ENCODE peak calls at places on chromosomes 4 and X, in four cellular contexts. K is IMR-90, C is A549, Z is K562. N is an unnamed sample.

GRCh38 chr4:98232202-98232601 is 29.0 kb upstream of the RAP1GDS1 start:
- DNase-seq in Z (no peak), C (peak; percentile 9), K (peak; percentile 30), N (no peak)

GRCh38 chr4:2284161-2284933 is 22.4 kb upstream of the MXD4 start:
- DNase-seq in K (no peak), Z (no peak), C (no peak), N (no peak)

GRCh38 chr4:164345756-164346155 is 408.2 kb upstream of the SMIM31 start:
- DNase-seq in C (no peak), K (peak; percentile 11), Z (no peak), N (no peak)

GRCh38 chr4:151807220-151807619 is 46.4 kb upstream of the GATB start:
- DNase-seq in C (no peak), Z (no peak), K (no peak), N (no peak)

GRCh38 chrX:29318051-29318450 is 730.8 kb downstream of the IL1RAPL1 start:
- DNase-seq in Z (no peak), C (no peak), K (peak; percentile 38), N (no peak)

GRCh38 chrX:102985182-102985581 is 48.1 kb downstream of the RAB40AL start:
- DNase-seq in K (no peak), C (no peak), Z (no peak), N (no peak)

GRCh38 chr4:26524001-26524400 is 33.7 kb upstream of the CCKAR start:
- DNase-seq in C (no peak), Z (no peak), K (no peak), N (no peak)

GRCh38 chrX:15206306-15206705 is 63.6 kb downstream of the ASB9 start:
- DNase-seq in Z (no peak), C (no peak), K (no peak), N (no peak)

GRCh38 chr4:153465583-153465921 is 608 bp upstream of the TMEM131L start:
- DNase-seq in Z (peak; percentile 56), K (peak; percentile 61), C (peak; percentile 61), N (no peak)

GRCh38 chr4:8344387-8344786 is 74.8 kb downstream of the HTRA3 start:
- DNase-seq in Z (no peak), K (no peak), C (no peak), N (no peak)

GRCh38 chr4:136748777-136749176 is 783.5 kb downstream of the PCDH18 start:
- DNase-seq in C (no peak), K (peak; percentile 47), Z (no peak), N (no peak)

GRCh38 chrX:138917781-138918180 is 206.3 kb upstream of the FGF13 start:
- DNase-seq in K (peak; percentile 0), Z (no peak), C (no peak), N (no peak)

GRCh38 chr4:48944659-48945290 is 38.2 kb upstream of the OCIAD2 start:
- DNase-seq in C (peak; percentile 30), K (no peak), Z (peak; percentile 41), N (no peak)

GRCh38 chr4:8210631-8211030 is 11.5 kb downstream of the SH3TC1 start:
- DNase-seq in K (no peak), C (no peak), Z (no peak), N (no peak)

GRCh38 chrX:155938132-155938531 is 57.0 kb downstream of the VAMP7 start:
- DNase-seq in C (no peak), Z (no peak), K (no peak), N (no peak)

GRCh38 chrX:39760930-39761329 is 336.8 kb downstream of the BCOR start:
- DNase-seq in C (no peak), Z (no peak), K (no peak), N (no peak)

GRCh38 chr4:11446156-11446811 is 17.6 kb upstream of the HS3ST1 start:
- DNase-seq in C (no peak), Z (no peak), K (peak; percentile 38), N (no peak)

GRCh38 chr4:15651682-15652081 is 3.5 kb downstream of the FBXL5 start:
- DNase-seq in C (no peak), K (peak; percentile 19), Z (no peak), N (no peak)

GRCh38 chr4:123659759-123660158 is 263.2 kb downstream of the SPRY1 start:
- DNase-seq in K (no peak), C (peak; percentile 12), Z (no peak), N (no peak)

GRCh38 chr4:30716158-30716557 is 4.0 kb upstream of the PCDH7 start:
- DNase-seq in Z (no peak), C (peak; percentile 14), K (peak; percentile 53), N (no peak)

GRCh38 chr4:113560579-113560978 is 201.0 kb downstream of the CAMK2D start:
- DNase-seq in K (no peak), Z (no peak), C (no peak), N (no peak)
- TF ChIP-seq ELK1 in K (no peak), Z (no peak), C (no peak), N (no peak)

GRCh38 chr4:60723796-60724195 is 476.3 kb upstream of the ADGRL3 start:
- DNase-seq in C (no peak), Z (no peak), K (no peak), N (no peak)

GRCh38 chr4:60724623-60725022 is 475.5 kb upstream of the ADGRL3 start:
- DNase-seq in C (no peak), K (peak; percentile 95), Z (no peak), N (no peak)

GRCh38 chr4:60726779-60727178 is 473.3 kb upstream of the ADGRL3 start:
- DNase-seq in K (peak; percentile 20), C (no peak), Z (no peak), N (no peak)

GRCh38 chr4:60729194-60729593 is 470.9 kb upstream of the ADGRL3 start:
- DNase-seq in Z (no peak), C (no peak), K (peak; percentile 57), N (no peak)
- TF ChIP-seq ELK1 in Z (no peak), C (no peak), K (no peak), N (no peak)

DNA sequence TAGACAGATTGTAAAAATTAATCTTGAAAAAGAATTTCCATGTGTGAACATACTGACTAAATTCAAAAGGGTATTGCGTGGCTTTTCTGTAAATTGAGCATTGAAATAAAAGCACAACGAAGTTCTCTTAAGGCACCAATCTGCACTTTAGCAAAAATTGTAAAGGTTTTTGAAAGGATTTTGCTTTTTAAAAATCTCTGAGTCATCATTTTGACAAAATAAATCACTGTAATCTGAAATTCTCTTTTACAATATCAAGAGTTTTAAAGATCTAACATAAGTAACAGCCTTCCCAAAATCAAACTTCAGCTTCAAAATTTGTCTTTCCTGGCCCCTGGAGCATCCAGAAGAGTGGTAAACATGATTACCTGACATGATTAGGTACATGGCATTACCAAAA is 830.9 kb upstream of the AGA start:
- DNase-seq in Z (no peak), C (no peak), K (no peak), N (no peak)
- TF ChIP-seq ELK1 in Z (no peak), C (no peak), K (no peak), N (no peak)

GRCh38 chrX:68694429-68695205 is 47.2 kb downstream of the STARD8 start:
- DNase-seq in Z (no peak), K (no peak), C (no peak), N (no peak)

GRCh38 chrX:68691102-68691501 is 43.6 kb downstream of the STARD8 start:
- DNase-seq in C (no peak), Z (no peak), K (no peak), N (no peak)

GRCh38 chrX:68691921-68692320 is 44.5 kb downstream of the STARD8 start:
- DNase-seq in Z (no peak), C (no peak), K (no peak), N (no peak)

GRCh38 chrX:68693481-68694410 is 46.3 kb downstream of the STARD8 start:
- DNase-seq in C (no peak), Z (peak; percentile 83), K (peak; percentile 50), N (no peak)

GRCh38 chrX:68692651-68693050 is 45.2 kb downstream of the STARD8 start:
- DNase-seq in C (no peak), K (peak; percentile 53), Z (no peak), N (no peak)
- TF ChIP-seq ELK1 in C (no peak), K (no peak), Z (no peak), N (no peak)

DNA sequence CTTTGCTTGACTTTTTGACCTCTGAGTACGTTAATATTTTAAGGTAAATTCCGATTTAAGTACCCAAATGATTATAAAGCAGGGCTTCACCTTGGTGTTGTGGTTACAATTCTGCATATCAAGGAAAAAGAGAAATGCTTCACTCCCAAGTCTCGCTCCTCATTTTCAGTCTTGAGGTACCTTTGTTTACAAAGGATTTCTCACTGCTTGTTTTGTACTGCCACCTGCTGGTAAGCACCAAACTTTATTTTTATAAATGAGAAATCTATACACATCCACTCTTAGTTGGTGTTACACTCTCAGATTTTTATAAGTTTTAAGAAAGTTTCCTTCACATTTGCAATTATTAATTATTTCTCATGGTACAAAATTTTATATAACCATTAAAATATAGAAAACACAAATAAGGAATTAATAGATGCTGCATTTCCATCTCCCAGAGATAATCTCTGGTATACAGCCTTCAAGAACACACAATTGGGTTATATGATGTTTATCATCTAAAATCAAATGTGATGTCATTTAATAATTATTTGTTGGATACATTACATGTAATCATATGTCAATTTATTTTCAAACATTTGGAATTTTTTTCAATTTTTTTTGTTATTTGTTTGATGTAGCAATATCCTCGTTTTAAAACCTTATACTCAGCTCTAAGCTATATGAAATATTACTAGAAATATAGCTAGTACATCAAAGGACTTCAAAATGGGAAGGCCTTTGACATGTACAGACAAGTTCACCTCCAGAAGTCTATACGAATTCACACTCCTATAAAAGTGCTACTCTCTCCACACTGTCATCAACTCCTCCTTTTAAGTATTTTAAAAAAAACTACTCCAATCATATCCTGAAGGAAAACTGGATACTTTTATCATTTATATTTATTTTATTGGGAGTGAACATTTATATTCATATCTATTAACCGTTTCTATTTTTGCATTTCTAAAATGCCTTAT is 179.9 kb downstream of the KCNIP4 start:
- DNase-seq in Z (peak; percentile 16), C (peak; percentile 40), K (peak; percentile 52), N (no peak)
- TF ChIP-seq ELK1 in Z (no peak), C (no peak), K (no peak), N (no peak)

DNA sequence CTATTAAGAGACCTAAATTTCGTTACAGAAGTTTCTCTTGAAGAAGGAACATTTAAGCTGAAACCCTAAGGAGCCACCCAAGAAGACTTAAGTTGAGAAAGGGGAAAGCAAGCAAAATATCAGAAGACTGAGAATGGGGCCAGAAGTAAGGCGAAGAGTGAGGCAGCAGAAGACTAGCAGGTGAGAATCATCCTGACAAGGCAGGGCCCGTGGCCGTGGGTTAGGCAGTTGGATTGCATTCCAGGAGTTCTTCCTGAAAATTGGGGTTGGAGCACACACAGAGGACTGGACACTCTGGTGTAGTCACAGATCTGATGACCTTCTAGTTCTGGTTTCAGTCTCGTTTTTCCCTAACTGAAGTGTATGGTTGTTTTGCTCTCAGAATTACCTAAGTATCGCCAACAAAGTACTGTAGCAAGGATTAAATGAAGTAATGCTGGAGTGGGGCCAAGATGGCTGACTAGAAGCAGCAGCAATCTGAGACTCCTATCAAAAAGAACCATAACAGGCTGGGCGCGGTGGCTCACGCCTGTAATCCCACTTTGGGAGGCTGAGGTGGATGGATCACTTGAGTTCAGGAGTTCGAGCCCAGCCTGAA is 94.4 kb upstream of the GUCY1A1 start:
- DNase-seq in K (peak; percentile 17), Z (no peak), C (no peak), N (no peak)
- TF ChIP-seq ELK1 in K (no peak), Z (no peak), C (no peak), N (no peak)

GRCh38 chr4:168540086-168540864 is 43.4 kb downstream of the PALLD start:
- DNase-seq in K (peak; percentile 86), Z (no peak), C (peak; percentile 70), N (no peak)

GRCh38 chr4:168537086-168537485 is 40.2 kb downstream of the PALLD start:
- DNase-seq in K (no peak), Z (no peak), C (no peak), N (no peak)

GRCh38 chr4:168537556-168537955 is 40.7 kb downstream of the PALLD start:
- DNase-seq in Z (no peak), K (no peak), C (no peak), N (no peak)

GRCh38 chr4:168541608-168541953 is 44.7 kb downstream of the PALLD start:
- DNase-seq in Z (no peak), C (peak; percentile 75), K (peak; percentile 70), N (no peak)

GRCh38 chr4:168540865-168541607 is 44.2 kb downstream of the PALLD start:
- DNase-seq in C (peak; percentile 77), Z (no peak), K (no peak), N (no peak)
- TF ChIP-seq ELK1 in C (no peak), Z (no peak), K (no peak), N (no peak)